ENCODE peak calls at places on chromosomes 16 and 17, in eight cellular contexts. G is cardiac fibroblast, Y is tibial nerve, I is B cell, L is progenitor cell of endocrine pancreas, B is A673, X is endodermal cell, T is keratinocyte. Q is an unnamed sample.

GRCh38 chr16:69324013-69324531 is 6.3 kb downstream of the PDF start:
- DNase-seq in L (no peak), Y (peak; percentile 34), X (no peak), T (no peak), I (no peak), B (no peak), G (no peak), Q (peak; percentile 64)

GRCh38 chr16:77437859-77438258 is 3.0 kb upstream of the ADAMTS18 start:
- DNase-seq in L (no peak), Y (no peak), X (no peak), I (no peak), T (no peak), B (peak; percentile 3), G (peak; percentile 64), Q (no peak)

GRCh38 chr16:15466886-15467781 is 32.7 kb downstream of the BMERB1 start:
- DNase-seq in X (no peak), G (peak; percentile 38), I (no peak), B (peak; percentile 22), L (no peak), Y (no peak), T (no peak), Q (no peak)

GRCh38 chr16:55968221-55968620 is 93.0 kb upstream of the CES5A start:
- DNase-seq in X (no peak), Y (no peak), L (no peak), I (no peak), T (no peak), B (no peak), G (no peak), Q (no peak)

GRCh38 chr16:10309271-10309932 is 76.5 kb upstream of the ATF7IP2 start:
- DNase-seq in X (no peak), T (no peak), Y (no peak), L (no peak), I (no peak), B (no peak), G (no peak), Q (no peak)

GRCh38 chr17:55157165-55157564 is 107.6 kb upstream of the HLF start:
- DNase-seq in I (no peak), G (peak; percentile 33), B (peak; percentile 37), T (no peak), X (no peak), L (no peak), Y (no peak), Q (no peak)

GRCh38 chr17:8494021-8494420 is 58.3 kb downstream of the NDEL1 start:
- DNase-seq in X (no peak), B (no peak), Y (no peak), I (no peak), G (no peak), T (no peak), L (no peak), Q (no peak)

GRCh38 chr16:30335598-30336474 is 19.3 kb downstream of the CD2BP2 start:
- DNase-seq in L (no peak), T (peak; percentile 46), B (no peak), G (peak; percentile 37), Y (no peak), X (peak; percentile 52), I (peak; percentile 35), Q (no peak)

GRCh38 chr17:49223168-49223516 is 7.4 kb downstream of the PHOSPHO1 start:
- DNase-seq in L (no peak), I (no peak), G (no peak), T (no peak), Y (no peak), B (no peak), X (peak; percentile 66), Q (no peak)

GRCh38 chr17:36673637-36674277 is 72.4 kb downstream of the MRM1 start:
- DNase-seq in I (no peak), L (no peak), G (no peak), X (no peak), B (no peak), T (no peak), Y (no peak), Q (no peak)

GRCh38 chr17:57242148-57242547 is 14.2 kb upstream of the MSI2 start:
- DNase-seq in B (no peak), X (no peak), L (no peak), G (no peak), T (no peak), Y (no peak), I (no peak), Q (no peak)

GRCh38 chr17:59842901-59843652 is 49.7 kb downstream of the TUBD1 start:
- DNase-seq in G (peak; percentile 99), T (peak; percentile 94), I (no peak), B (no peak), Y (peak; percentile 28), L (no peak), X (peak; percentile 68), Q (no peak)

GRCh38 chr16:12392585-12393089 is 411.1 kb downstream of the CPPED1 start:
- DNase-seq in X (no peak), I (no peak), B (no peak), L (no peak), G (peak; percentile 16), Y (peak; percentile 55), T (no peak), Q (no peak)

GRCh38 chr17:7074931-7075330 is 5.1 kb downstream of the CLEC10A start:
- DNase-seq in T (no peak), I (no peak), G (no peak), L (no peak), Y (no peak), X (no peak), B (no peak), Q (peak; percentile 72)

GRCh38 chr17:68011199-68011665 is 15.0 kb upstream of the C17orf58 start:
- DNase-seq in Y (peak; percentile 22), L (no peak), X (peak; percentile 96), B (no peak), T (no peak), I (peak; percentile 58), G (peak; percentile 46), Q (peak; percentile 22)

GRCh38 chr16:71540-72341 is 690 bp downstream of the RHBDF1 start:
- DNase-seq in L (no peak), T (no peak), I (no peak), G (peak; percentile 69), X (peak; percentile 95), B (peak; percentile 63), Y (peak; percentile 86), Q (no peak)

GRCh38 chr16:87336850-87337240 is 19.7 kb upstream of the C16orf95 start:
- DNase-seq in G (no peak), B (no peak), X (no peak), I (no peak), Y (no peak), L (no peak), T (no peak), Q (no peak)

DNA sequence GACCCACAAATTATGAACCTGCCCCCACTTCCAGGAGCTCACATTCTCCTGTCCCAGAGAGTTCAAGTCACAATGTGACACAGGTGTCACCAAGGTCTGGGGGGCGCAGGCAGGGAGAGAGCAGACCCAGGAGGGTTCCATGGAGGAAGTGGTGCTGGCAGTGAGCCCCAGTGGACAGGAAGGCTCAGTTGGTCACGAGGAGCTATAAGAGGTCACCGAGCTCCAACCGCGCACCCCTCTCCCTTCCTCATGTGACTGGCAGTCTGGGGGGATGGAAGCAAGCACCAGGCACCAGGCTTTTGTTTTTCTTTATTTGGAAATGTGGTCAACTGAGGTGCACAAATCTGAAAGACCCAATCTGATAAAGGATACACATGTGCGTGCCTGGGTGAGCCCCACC is 2.5 kb downstream of the ITGAD start:
- DNase-seq in L (no peak), B (no peak), T (no peak), I (no peak), Y (peak; percentile 43), G (no peak), X (no peak), Q (no peak)
- TF ChIP-seq CTCF in L (no peak), B (no peak), T (no peak), I (no peak), Y (no peak), G (no peak), X (no peak), Q (no peak)

GRCh38 chr17:82874011-82874835 is 34.4 kb upstream of the ZNF750 start:
- DNase-seq in T (peak; percentile 84), G (no peak), B (no peak), Y (no peak), L (no peak), I (no peak), X (no peak), Q (peak; percentile 77)

GRCh38 chr17:82875418-82875856 is 35.6 kb upstream of the ZNF750 start:
- DNase-seq in T (peak; percentile 79), X (peak; percentile 82), L (peak; percentile 42), I (no peak), B (no peak), Y (no peak), G (no peak), Q (peak; percentile 65)

GRCh38 chr17:82871776-82872561 is 32.1 kb upstream of the ZNF750 start:
- DNase-seq in T (no peak), G (no peak), I (no peak), B (no peak), X (no peak), L (no peak), Y (no peak), Q (no peak)

GRCh38 chr17:82872591-82873520 is 33.0 kb upstream of the ZNF750 start:
- DNase-seq in T (no peak), Y (no peak), G (no peak), I (peak; percentile 84), B (no peak), L (no peak), X (no peak), Q (no peak)

GRCh38 chr17:82873521-82873920 is 33.7 kb upstream of the ZNF750 start:
- DNase-seq in I (no peak), G (no peak), T (no peak), L (no peak), B (no peak), X (no peak), Y (no peak), Q (no peak)
- TF ChIP-seq CTCF in I (no peak), G (no peak), T (no peak), L (no peak), B (no peak), X (no peak), Y (no peak), Q (no peak)

DNA sequence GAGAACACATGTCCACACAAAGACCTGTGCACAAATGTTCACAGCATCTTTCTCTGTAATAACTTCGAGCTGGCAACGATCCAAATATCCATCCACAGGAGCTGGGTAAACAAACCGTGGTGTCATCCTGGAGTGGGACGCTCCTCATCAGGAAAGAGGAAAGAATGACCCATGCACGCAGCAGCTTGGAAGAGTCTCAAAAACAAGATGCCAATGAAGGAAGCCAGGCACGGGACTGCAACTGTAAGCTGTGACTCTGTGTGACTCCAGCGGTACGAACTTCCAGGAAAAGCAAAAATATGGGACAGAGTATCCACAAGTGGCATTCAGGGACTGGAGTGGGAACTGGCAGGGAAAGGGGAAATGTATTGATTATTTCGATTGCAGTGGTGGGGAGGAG is 36.7 kb upstream of the CIBAR2 start:
- DNase-seq in T (no peak), L (no peak), G (no peak), I (no peak), Y (no peak), X (no peak), B (no peak), Q (no peak)
- TF ChIP-seq CTCF in T (no peak), L (no peak), G (no peak), I (no peak), Y (no peak), X (no peak), B (no peak), Q (no peak)

DNA sequence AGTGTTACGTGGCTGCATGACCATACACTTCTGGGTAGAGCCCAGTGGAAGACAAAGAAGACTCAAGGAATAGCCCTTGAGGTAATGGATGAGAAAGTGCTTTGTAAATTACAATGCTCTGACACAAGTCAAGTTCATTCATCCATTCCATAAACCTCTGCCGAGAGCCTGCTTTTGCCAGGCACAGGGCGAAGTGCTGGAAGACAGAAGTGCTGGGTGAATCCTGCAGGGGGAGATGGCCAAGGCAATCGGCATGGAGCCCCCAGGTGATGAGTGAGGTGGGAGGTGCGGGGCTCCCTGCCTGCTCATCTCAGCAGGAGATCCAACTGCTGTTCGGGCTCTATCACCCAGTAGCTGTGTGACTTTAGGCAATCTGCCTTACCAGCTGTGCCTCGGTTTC is 2.8 kb upstream of the SOCS3 start:
- DNase-seq in I (no peak), G (no peak), L (no peak), Y (no peak), B (no peak), T (no peak), X (peak; percentile 82), Q (no peak)
- TF ChIP-seq CTCF in I (no peak), G (peak; percentile 16), L (no peak), Y (no peak), B (no peak), T (no peak), X (peak; percentile 72), Q (peak; percentile 31)

Q was measured in chondrocyte.